ENCODE peak calls at places on chromosome 10, in four cellular contexts. H, I, N and Z are unnamed samples. For H3K36me3, the result is how much of the 10 kb centered on the place peaks cover.

GRCh38 chr10:116545122-116545521 is 609 bp upstream of the PNLIP start:
- DNase-seq in H (no peak), I (no peak), N (no peak), Z (no peak)

GRCh38 chr10:124522903-124523260 is 61.3 kb downstream of the LHPP start:
- DNase-seq in H (peak), I (no peak), N (no peak), Z (no peak)

GRCh38 chr10:91745086-91745831 is 53.0 kb upstream of the TNKS2 start:
- DNase-seq in H (no peak), I (peak), N (no peak), Z (peak)

GRCh38 chr10:130954326-130954905 is 357.1 kb downstream of the TCERG1L start:
- DNase-seq in H (no peak), I (no peak), N (no peak), Z (no peak)

GRCh38 chr10:107013258-107014001 is 151.1 kb downstream of the SORCS1 start:
- DNase-seq in H (no peak), I (no peak), N (no peak), Z (no peak)

GRCh38 chr10:29150010-29150409 is 138.9 kb upstream of the LYZL1 start:
- DNase-seq in H (no peak), I (peak), N (no peak), Z (peak)

GRCh38 chr10:105605104-105605503 is 964.0 kb downstream of the SORCS3 start:
- DNase-seq in H (no peak), I (no peak), N (no peak), Z (no peak)

GRCh38 chr10:71337219-71337625 is 18.2 kb downstream of the SLC29A3 start:
- DNase-seq in H (peak), I (no peak), N (no peak), Z (no peak)

GRCh38 chr10:31317652-31318381 is 1.2 kb upstream of the ZEB1 start:
- DNase-seq in H (no peak), I (no peak), N (no peak), Z (no peak)

GRCh38 chr10:110850990-110851389 is 20.7 kb upstream of the PDCD4 start:
- DNase-seq in H (no peak), I (no peak), N (no peak), Z (no peak)

GRCh38 chr10:114613237-114613979 is 44.7 kb downstream of the ABLIM1 start:
- DNase-seq in H (peak), I (no peak), N (no peak), Z (no peak)

GRCh38 chr10:30557884-30558283 is 71.7 kb downstream of the LYZL2 start:
- DNase-seq in H (no peak), I (peak), N (no peak), Z (peak)

GRCh38 chr10:43419997-43420368 is 11.0 kb upstream of the HNRNPF start:
- DNase-seq in H (no peak), I (no peak), N (no peak), Z (no peak)

GRCh38 chr10:84613336-84614021 is 285.1 kb downstream of the CCSER2 start:
- DNase-seq in H (no peak), I (peak), N (no peak), Z (peak)

GRCh38 chr10:77603529-77603927 is 34.1 kb downstream of the KCNMA1 start:
- DNase-seq in H (peak), I (no peak), N (no peak), Z (no peak)

GRCh38 chr10:46538723-46539426 is 17.6 kb downstream of the GPRIN2 start:
- DNase-seq in H (no peak), I (no peak), N (no peak), Z (no peak)

DNA sequence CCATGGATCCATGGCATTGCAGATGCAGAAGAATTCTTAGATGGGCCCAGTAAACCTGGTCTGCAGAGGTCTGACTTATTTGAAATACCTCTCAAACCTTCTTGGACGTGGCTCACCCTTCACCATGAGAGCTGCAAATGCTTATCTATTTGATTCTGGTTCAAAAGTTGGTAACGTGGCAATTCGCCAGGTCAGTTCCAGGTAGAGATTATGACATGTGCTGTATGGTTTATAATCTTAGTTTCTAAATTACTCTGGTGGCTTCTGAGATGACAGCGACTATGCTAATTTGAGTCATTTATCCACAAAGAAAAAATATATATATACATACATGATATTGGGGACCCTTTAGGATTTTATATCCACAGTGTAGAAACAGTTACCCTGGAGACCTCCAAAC is 68.8 kb downstream of the NRP1 start:
- DNase-seq in H (peak), I (no peak), N (no peak), Z (no peak)
- H3K36me3 ChIP-seq in H (under half), I (under half), N (under half), Z (half or more)

GRCh38 chr10:52890281-52890680 is 117.7 kb upstream of the MBL2 start:
- DNase-seq in H (no peak), I (no peak), N (no peak), Z (no peak)
- TF ChIP-seq CTCF in H (no peak), I (no peak), N (no peak), Z (no peak)

DNA sequence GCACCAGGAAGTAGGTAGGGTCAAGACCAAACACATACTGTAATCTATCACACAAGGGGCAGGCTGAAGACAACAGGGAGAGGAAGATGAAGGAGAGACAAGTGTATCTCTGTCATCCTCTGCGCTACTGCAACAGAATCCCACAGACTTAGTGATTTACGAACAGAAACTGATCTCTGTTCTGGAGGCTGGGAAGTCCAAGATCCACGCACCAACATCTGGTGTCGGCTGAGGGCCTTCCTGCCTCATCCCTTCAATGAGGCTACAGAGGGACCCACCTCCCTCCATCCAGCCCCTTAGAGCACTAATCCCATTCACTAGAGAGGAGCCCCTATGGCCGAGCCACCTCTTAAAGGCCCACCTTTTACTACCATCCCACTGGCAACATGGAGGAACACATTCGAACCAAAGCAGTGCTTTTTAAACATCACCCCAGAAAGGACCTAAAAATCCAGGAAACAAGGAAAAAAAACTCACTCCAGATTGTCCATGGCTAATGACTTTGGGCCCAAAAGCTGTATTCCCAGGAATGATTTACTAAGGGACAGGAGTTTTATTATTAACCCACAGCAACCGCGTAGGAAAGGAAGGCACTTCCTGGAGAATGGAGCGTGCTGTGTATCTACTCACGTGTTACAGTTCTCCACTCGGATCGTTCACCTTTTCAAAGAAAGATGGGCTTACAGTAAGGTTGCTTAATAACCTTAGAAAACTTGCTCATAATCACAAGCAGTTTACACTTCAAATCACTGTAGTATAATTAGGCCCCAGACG is 4.2 kb downstream of the BNIP3 start:
- DNase-seq in H (no peak), I (no peak), N (no peak), Z (no peak)
- H3K36me3 ChIP-seq in H (under half), I (under half), N (under half), Z (under half)

GRCh38 chr10:66924674-66925345 is 1.0 kb upstream of the LRRTM3 start:
- DNase-seq in H (no peak), I (no peak), N (no peak), Z (no peak)
- TF ChIP-seq CTCF in H (no peak), I (no peak), N (no peak), Z (no peak)

GRCh38 chr10:68878463-68878862 is 22.7 kb upstream of the DDX50 start:
- DNase-seq in H (peak), I (no peak), N (no peak), Z (no peak)
- H3K36me3 ChIP-seq in H (under half), I (under half), N (under half), Z (under half)

DNA sequence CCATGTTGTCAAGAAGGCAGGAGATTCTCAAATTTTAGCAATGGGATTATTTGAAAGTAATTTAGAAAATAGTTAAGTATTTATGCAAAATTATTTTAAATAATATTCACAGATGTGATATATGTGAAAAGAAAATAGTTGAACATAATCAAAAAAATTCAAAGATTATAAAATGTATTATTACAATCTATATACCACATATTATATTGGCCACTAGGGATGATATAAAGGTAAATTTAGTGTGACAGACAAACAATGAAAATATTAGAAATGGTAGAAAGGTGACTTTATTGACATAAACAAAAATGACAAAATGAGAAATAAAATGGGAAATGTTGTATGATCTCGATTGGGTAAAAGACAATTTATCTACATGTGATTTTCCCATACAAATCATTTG is 385.5 kb downstream of the PCDH15 start:
- DNase-seq in H (no peak), I (no peak), N (no peak), Z (no peak)
- TF ChIP-seq CTCF in H (no peak), I (no peak), N (no peak), Z (no peak)